ENCODE peak calls at places on chromosomes 3 and 15, in seven cellular contexts. I is RPMI7951, W is right cardiac atrium, Z is M059J, E is amniotic stem cell, K is ELF-1, T is NCI-H1105 treated with DMSO at 0.1 percent for 48 hours. R is an unnamed sample.

GRCh38 chr15:99644913-99645549 is 79.2 kb downstream of the MEF2A start:
- DNase-seq in T (no peak), I (no peak), W (no peak), Z (no peak), E (no peak), K (no peak), R (no peak)

GRCh38 chr3:81760215-81760614 is 1.2 kb downstream of the GBE1 start:
- DNase-seq in E (no peak), Z (no peak), W (no peak), I (peak; percentile 23), T (no peak), K (no peak), R (no peak)

GRCh38 chr3:101261506-101261905 is 58.9 kb downstream of the IMPG2 start:
- DNase-seq in K (no peak), Z (no peak), I (no peak), E (no peak), W (no peak), T (no peak), R (no peak)

GRCh38 chr15:39188930-39189329 is 391.9 kb upstream of the THBS1 start:
- DNase-seq in T (no peak), E (peak; percentile 14), I (peak; percentile 99), K (no peak), Z (peak; percentile 97), W (no peak), R (no peak)

GRCh38 chr3:120983841-120984240 is 75.8 kb downstream of the STXBP5L start:
- DNase-seq in W (no peak), T (no peak), K (no peak), Z (no peak), I (no peak), E (no peak), R (no peak)

GRCh38 chr15:71945012-71945411 is 134.7 kb downstream of the NR2E3 start:
- DNase-seq in E (no peak), Z (no peak), T (no peak), K (no peak), W (no peak), I (no peak), R (no peak)

GRCh38 chr3:142211034-142211433 is 14.4 kb downstream of the GK5 start:
- DNase-seq in Z (peak; percentile 33), E (no peak), I (peak; percentile 15), W (no peak), K (peak; percentile 29), T (peak; percentile 16), R (no peak)

GRCh38 chr3:187088701-187089100 is 50.6 kb downstream of the RPL39L start:
- DNase-seq in E (no peak), W (no peak), T (no peak), I (no peak), K (no peak), Z (no peak), R (no peak)

GRCh38 chr3:45167011-45167911 is 21.1 kb upstream of the CDCP1 start:
- DNase-seq in K (peak; percentile 98), W (peak; percentile 88), E (peak; percentile 96), T (no peak), Z (peak; percentile 99), I (peak; percentile 100), R (peak; percentile 81)

GRCh38 chr3:100245146-100245545 is 15.6 kb upstream of the TBC1D23 start:
- DNase-seq in E (no peak), W (no peak), K (no peak), I (no peak), Z (no peak), T (no peak), R (no peak)

GRCh38 chr15:51750942-51751686 is at the start of gene TMOD2:
- DNase-seq in Z (peak; percentile 28), E (no peak), K (peak; percentile 40), T (peak; percentile 56), W (peak; percentile 86), I (peak; percentile 40), R (no peak)

GRCh38 chr15:34252545-34252944 is 27.7 kb downstream of the EMC4 start:
- DNase-seq in I (no peak), K (no peak), E (no peak), W (no peak), Z (no peak), T (no peak), R (no peak)

GRCh38 chr15:80788536-80788935 is 9.4 kb downstream of the CEMIP start:
- DNase-seq in I (no peak), W (no peak), T (no peak), Z (no peak), K (no peak), E (peak; percentile 39), R (no peak)

GRCh38 chr3:184282941-184283340 is 7.1 kb downstream of the ECE2 start:
- DNase-seq in K (no peak), E (no peak), Z (no peak), T (no peak), W (no peak), I (no peak), R (no peak)

GRCh38 chr3:114231616-114232015 is 5.8 kb downstream of the ZNF80 start:
- DNase-seq in W (no peak), K (no peak), E (no peak), T (no peak), I (no peak), Z (no peak), R (no peak)

GRCh38 chr3:11581237-11582122 is 62.2 kb downstream of the VGLL4 start:
- DNase-seq in Z (no peak), E (no peak), T (peak; percentile 22), I (no peak), K (no peak), W (no peak), R (no peak)

R was measured in Panc1.